ENCODE peak calls at places on chromosome 1, in eight cellular contexts. V is cardiac muscle cell, X is cardiac fibroblast, F is aorta, C is left lung, A is transverse colon, P is GM23338, S is BJ. B is an unnamed sample.

GRCh38 chr1:155127672-155128468 is at the start of gene EFNA1:
- DNase-seq in P (peak; percentile 64), V (peak; percentile 56), F (peak; percentile 71), A (peak; percentile 81), C (peak; percentile 72), X (peak; percentile 16), S (no peak), B (no peak)

GRCh38 chr1:167774710-167775109 is 52.9 kb downstream of the MPZL1 start:
- DNase-seq in A (no peak), X (peak; percentile 71), C (no peak), F (no peak), V (peak; percentile 27), S (no peak), P (no peak), B (no peak)

GRCh38 chr1:201349091-201349490 is 28.4 kb downstream of the TNNT2 start:
- DNase-seq in P (no peak), C (no peak), F (peak; percentile 6), A (no peak), X (no peak), V (no peak), S (no peak), B (no peak)

GRCh38 chr1:6208723-6209660 is 3.1 kb downstream of the RNF207 start:
- DNase-seq in F (no peak), A (peak; percentile 54), S (no peak), C (no peak), V (peak; percentile 66), P (peak; percentile 61), X (peak; percentile 55), B (peak; percentile 37)

GRCh38 chr1:226132731-226133503 is 53.6 kb downstream of the ACBD3 start:
- DNase-seq in C (no peak), X (no peak), P (no peak), F (no peak), S (no peak), V (no peak), A (no peak), B (no peak)

GRCh38 chr1:200896571-200897187 is 2.0 kb downstream of the INAVA start:
- DNase-seq in X (peak; percentile 51), F (peak; percentile 43), S (no peak), A (peak; percentile 92), P (peak; percentile 16), V (peak; percentile 47), C (peak; percentile 72), B (no peak)

GRCh38 chr1:235511470-235512240 is 7.4 kb upstream of the B3GALNT2 start:
- DNase-seq in S (no peak), X (peak; percentile 59), C (no peak), F (no peak), V (peak; percentile 13), A (no peak), P (peak; percentile 56), B (no peak)

GRCh38 chr1:29806646-29807319 is 570.5 kb downstream of the PTPRU start:
- DNase-seq in P (no peak), C (no peak), X (no peak), S (no peak), A (no peak), F (no peak), V (no peak), B (no peak)

GRCh38 chr1:244868484-244869363 is 4.4 kb upstream of the HNRNPU start:
- DNase-seq in F (no peak), C (no peak), V (no peak), P (no peak), A (no peak), S (no peak), X (no peak), B (no peak)

GRCh38 chr1:177440821-177441220 is 270.1 kb downstream of the BRINP2 start:
- DNase-seq in A (no peak), C (no peak), X (no peak), S (no peak), P (no peak), V (no peak), F (no peak), B (no peak)

GRCh38 chr1:53627666-53628065 is 111.3 kb downstream of the GLIS1 start:
- DNase-seq in P (no peak), A (no peak), V (no peak), S (no peak), X (no peak), C (no peak), F (no peak), B (no peak)

GRCh38 chr1:91651671-91652071 is 151.0 kb downstream of the CDC7 start:
- DNase-seq in A (peak; percentile 29), S (peak; percentile 8), V (peak; percentile 82), F (peak; percentile 78), P (no peak), C (no peak), X (peak; percentile 73), B (no peak)

GRCh38 chr1:168090395-168090794 is 46.3 kb downstream of the GPR161 start:
- DNase-seq in X (no peak), A (no peak), V (no peak), F (no peak), C (no peak), P (no peak), S (no peak), B (no peak)

GRCh38 chr1:67020304-67020703 is 33.6 kb downstream of the SLC35D1 start:
- DNase-seq in A (no peak), P (no peak), S (no peak), V (peak; percentile 66), X (peak; percentile 69), C (no peak), F (no peak), B (no peak)

GRCh38 chr1:33618636-33619035 is 146.2 kb downstream of the ZSCAN20 start:
- DNase-seq in V (no peak), S (no peak), A (no peak), C (no peak), X (no peak), F (no peak), P (no peak), B (no peak)

GRCh38 chr1:52601976-52602327 is 219 bp upstream of the GPX7 start:
- DNase-seq in S (no peak), P (peak; percentile 28), A (no peak), X (peak; percentile 16), C (no peak), V (no peak), F (no peak), B (no peak)

GRCh38 chr1:69739181-69739580 is 171.5 kb downstream of the LRRC7 start:
- DNase-seq in X (no peak), F (no peak), A (no peak), S (no peak), V (peak; percentile 37), C (no peak), P (peak; percentile 30), B (no peak)

GRCh38 chr1:46506470-46507219 is 17.0 kb downstream of the DMBX1 start:
- DNase-seq in C (no peak), P (no peak), A (no peak), V (peak; percentile 18), X (peak; percentile 30), S (no peak), F (peak; percentile 4), B (no peak)

GRCh38 chr1:107935396-107936064 is 29.4 kb downstream of the VAV3 start:
- DNase-seq in X (no peak), P (no peak), F (no peak), S (no peak), C (no peak), V (no peak), A (no peak), B (no peak)

GRCh38 chr1:15508700-15509487 is 15.1 kb downstream of the CASP9 start:
- DNase-seq in P (peak; percentile 95), F (no peak), A (no peak), X (no peak), C (no peak), S (no peak), V (no peak), B (no peak)

GRCh38 chr1:39490596-39491145 is 765 bp upstream of the BMP8A start:
- DNase-seq in X (no peak), F (no peak), A (peak; percentile 44), C (no peak), P (peak; percentile 62), V (no peak), S (no peak), B (no peak)
- H3K4me3 ChIP-seq in X (peak overlapping the region; percentile 41), F (peak overlapping the region; percentile 13), A (peak overlapping the region; percentile 46), C (peak overlapping the region; percentile 53), P (peak overlapping the region; percentile 67), V (peak overlapping the region; percentile 35), S (peak overlapping the region; percentile 34), B (no peak overlapping the region)

DNA sequence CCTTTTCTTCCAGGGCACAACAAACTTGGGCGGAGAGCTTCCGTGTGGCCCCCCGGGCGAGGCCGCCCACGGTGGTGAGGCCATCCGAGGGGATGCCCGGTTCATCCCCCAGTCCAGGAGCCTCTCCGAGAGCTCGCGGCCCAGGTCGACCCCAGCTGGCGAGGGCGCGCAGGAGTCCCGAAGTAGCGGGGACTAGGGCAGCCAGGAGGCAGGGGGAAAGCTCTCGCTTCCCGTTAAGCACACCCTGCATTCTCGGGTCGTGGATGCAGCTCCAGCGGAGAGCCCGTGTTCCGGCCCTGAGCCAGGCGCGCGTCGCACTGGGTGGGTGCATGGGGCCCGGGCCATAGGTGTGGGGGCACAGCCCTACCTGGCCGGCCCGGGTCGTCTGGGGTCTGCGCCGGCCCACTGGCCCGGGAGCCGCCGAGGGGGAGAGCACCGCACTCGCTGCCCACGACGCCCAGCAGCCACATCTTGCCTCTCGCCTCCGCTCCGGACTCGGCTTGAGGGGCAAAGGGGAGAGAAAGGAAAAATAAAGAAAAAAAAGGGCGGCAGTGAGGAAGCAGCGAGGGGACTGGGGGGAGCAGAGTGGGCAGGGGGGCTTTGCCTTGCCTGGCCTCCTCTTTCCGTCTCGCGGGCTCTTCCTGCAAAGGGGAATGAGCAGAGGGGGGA is 1.8 kb downstream of the RNF220 start:
- DNase-seq in A (no peak), P (peak; percentile 52), S (no peak), X (no peak), V (no peak), C (peak; percentile 32), F (peak; percentile 53), B (peak; percentile 59)
- H3K4me3 ChIP-seq in A (peak overlapping the region; percentile 41), P (peak overlapping the region; percentile 98), S (no peak overlapping the region), X (no peak overlapping the region), V (peak overlapping the region; percentile 42), C (peak overlapping the region; percentile 41), F (no peak overlapping the region), B (peak overlapping the region; percentile 99)

DNA sequence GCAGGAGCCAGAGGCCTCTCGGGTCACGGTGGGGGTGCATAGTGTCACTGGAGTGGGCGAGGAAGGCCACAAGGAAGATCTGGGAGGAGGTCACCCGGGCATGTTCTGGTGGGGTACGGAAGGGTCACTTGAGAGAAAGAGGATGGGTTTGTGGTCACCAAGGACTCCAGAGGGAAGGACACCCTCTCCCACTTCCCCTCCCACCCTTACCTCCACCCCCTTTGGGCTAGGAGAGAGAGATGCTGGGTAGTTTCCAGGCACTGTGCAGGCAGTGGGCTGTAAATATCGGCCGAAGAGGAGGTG is 703 bp downstream of the AMIGO1 start:
- DNase-seq in V (no peak), X (no peak), F (no peak), S (no peak), C (no peak), P (no peak), A (no peak), B (no peak)
- H3K4me3 ChIP-seq in V (peak overlapping the region; percentile 72), X (no peak overlapping the region), F (peak overlapping the region; percentile 85), S (peak overlapping the region; percentile 60), C (peak overlapping the region; percentile 53), P (peak overlapping the region; percentile 91), A (peak overlapping the region; percentile 68), B (peak overlapping the region; percentile 56)

DNA sequence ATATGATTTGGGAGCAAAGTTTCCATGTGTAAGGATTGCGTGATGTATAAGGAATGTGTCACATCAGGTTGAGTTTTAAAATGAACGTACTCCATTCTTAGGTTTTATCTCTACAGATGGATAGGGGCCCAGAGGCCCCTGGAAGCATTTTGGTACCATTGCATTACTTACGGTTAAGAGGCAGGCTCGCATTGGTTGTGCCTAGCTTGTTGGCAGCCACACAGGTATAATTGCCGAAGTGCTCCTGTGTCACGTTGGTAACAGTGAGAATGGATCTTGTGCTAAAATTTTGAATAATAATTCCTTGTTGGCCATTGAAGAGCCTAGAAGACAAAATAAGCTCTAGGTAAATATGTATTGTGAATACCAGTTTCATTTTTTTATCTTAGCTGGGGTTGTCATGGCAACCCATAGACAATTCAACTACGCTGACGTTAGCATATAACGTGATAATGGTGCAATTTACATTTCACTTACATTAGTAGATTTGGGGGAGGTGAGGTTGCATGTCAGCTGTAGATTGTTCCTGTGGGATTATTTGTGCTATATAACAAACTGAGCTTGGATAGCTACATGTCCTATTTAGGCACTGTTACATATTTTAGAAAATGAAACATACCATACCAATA is 511.9 kb upstream of the ZRANB2 start:
- DNase-seq in A (no peak), S (no peak), C (no peak), X (peak; percentile 6), V (peak; percentile 8), P (peak; percentile 46), F (no peak), B (no peak)
- H3K4me3 ChIP-seq in A (no peak overlapping the region), S (no peak overlapping the region), C (no peak overlapping the region), X (no peak overlapping the region), V (no peak overlapping the region), P (peak overlapping the region; percentile 3), F (no peak overlapping the region), B (no peak overlapping the region)

B was measured in neuronal stem cell.